ENCODE peak calls at places on chromosomes 3 and 15, in six cellular contexts. I is stimulated activated CD4-positive, alpha-beta T cell treated with anti-CD3 and anti-CD28 coated beads, Interleukin-1b, Interleukin-23, amount 100 ng/mL, for 4 hours; X is progenitor cell of endocrine pancreas; J is HepG2; L is NCI-H1694; F is NCI-H510A. T is an unnamed sample.

GRCh38 chr15:39574416-39574815 is 6.5 kb upstream of the THBS1 start:
- DNase-seq in I (no peak), X (no peak), J (no peak), L (no peak), F (no peak), T (no peak)

GRCh38 chr15:89632563-89633430 is 22.5 kb downstream of the KIF7 start:
- DNase-seq in I (no peak), X (no peak), J (no peak), L (no peak), F (no peak), T (no peak)

GRCh38 chr3:86967062-86967461 is 23.9 kb downstream of the VGLL3 start:
- DNase-seq in I (no peak), X (no peak), J (no peak), L (no peak), F (no peak), T (no peak)

GRCh38 chr3:62665627-62666433 is 209.4 kb downstream of the CADPS start:
- DNase-seq in I (no peak), X (peak), J (peak), L (peak), F (peak), T (peak)

GRCh38 chr3:32323605-32324004 is 68.0 kb upstream of the CMTM7 start:
- DNase-seq in I (no peak), X (no peak), J (no peak), L (no peak), F (no peak), T (no peak)

GRCh38 chr3:12944849-12945248 is 103.5 kb upstream of the RPL32 start:
- DNase-seq in I (no peak), X (no peak), J (no peak), L (no peak), F (no peak), T (no peak)

GRCh38 chr3:161498259-161498921 is 1.8 kb downstream of the OTOL1 start:
- DNase-seq in I (no peak), X (no peak), J (no peak), L (no peak), F (no peak), T (no peak)

GRCh38 chr3:186386883-186387560 is 25.0 kb upstream of the DGKG start:
- DNase-seq in I (no peak), X (no peak), J (no peak), L (no peak), F (no peak), T (no peak)